ENCODE peak calls at places on chromosomes 3 and 15, in four cellular contexts. K is AG08396, A is hippocampal formation, U is AG09309. N is an unnamed sample.

GRCh38 chr15:82183121-82184031 is 79.2 kb downstream of the EFL1 start:
- DNase-seq in A (no peak), K (peak; percentile 43), U (peak; percentile 47), N (no peak)

GRCh38 chr3:57983734-57984518 is 24.3 kb upstream of the FLNB start:
- DNase-seq in A (peak; percentile 11), U (peak; percentile 68), K (peak; percentile 57), N (peak; percentile 80)

GRCh38 chr3:183515968-183516851 is 39.3 kb downstream of the KLHL6 start:
- DNase-seq in A (no peak), K (no peak), U (no peak), N (peak; percentile 56)

GRCh38 chr15:59678620-59679019 is 10.5 kb downstream of the BNIP2 start:
- DNase-seq in K (no peak), A (no peak), U (no peak), N (no peak)

GRCh38 chr3:48369685-48370329 is 2.2 kb upstream of the FBXW12 start:
- DNase-seq in K (no peak), U (no peak), A (no peak), N (no peak)

GRCh38 chr15:98398886-98399285 is 249.5 kb upstream of the IGF1R start:
- DNase-seq in U (no peak), K (no peak), A (no peak), N (no peak)

GRCh38 chr3:14118400-14119165 is 6.1 kb downstream of the CHCHD4 start:
- DNase-seq in K (no peak), U (no peak), A (no peak), N (no peak)

GRCh38 chr15:26807517-26808427 is 34.9 kb upstream of the GABRB3 start:
- DNase-seq in A (no peak), K (no peak), U (no peak), N (no peak)

GRCh38 chr3:3196148-3196861 is 16.8 kb upstream of the CRBN start:
- DNase-seq in U (no peak), K (no peak), A (no peak), N (no peak)

GRCh38 chr3:197794115-197794514 is 3.1 kb downstream of the LRCH3 start:
- DNase-seq in A (no peak), U (no peak), K (no peak), N (peak; percentile 33)

GRCh38 chr3:126077754-126078153 is 6.2 kb downstream of the SLC41A3 start:
- DNase-seq in U (no peak), A (no peak), K (no peak), N (no peak)

GRCh38 chr3:144031938-144032337 is 60.3 kb downstream of the DIPK2A start:
- DNase-seq in A (peak; percentile 89), K (no peak), U (no peak), N (peak; percentile 13)

GRCh38 chr3:58973796-58974195 is 76.0 kb downstream of the CFAP20DC start:
- DNase-seq in U (no peak), A (no peak), K (no peak), N (no peak)

GRCh38 chr15:69782809-69783208 is 314.9 kb downstream of the TLE3 start:
- DNase-seq in A (no peak), U (no peak), K (no peak), N (no peak)

GRCh38 chr3:47646362-47646761 is 67.7 kb upstream of the CSPG5 start:
- DNase-seq in A (no peak), U (peak; percentile 61), K (no peak), N (no peak)

GRCh38 chr3:72533584-72534473 is 314.4 kb downstream of the SHQ1 start:
- DNase-seq in U (no peak), K (no peak), A (no peak), N (no peak)

GRCh38 chr3:196842567-196843434 is 24.9 kb upstream of the SENP5 start:
- DNase-seq in U (no peak), K (no peak), A (no peak), N (no peak)

GRCh38 chr3:138082085-138082991 is 33.1 kb downstream of the DZIP1L start:
- DNase-seq in U (peak; percentile 62), K (peak; percentile 62), A (no peak), N (no peak)

GRCh38 chr3:39343076-39343717 is 13.7 kb downstream of the CCR8 start:
- DNase-seq in A (no peak), U (no peak), K (no peak), N (no peak)

GRCh38 chr15:51736646-51737537 is 563 bp downstream of the LYSMD2 start:
- DNase-seq in K (peak; percentile 47), U (no peak), A (peak; percentile 54), N (peak; percentile 72)

GRCh38 chr3:63832395-63832794 is 13.3 kb downstream of the C3orf49 start:
- DNase-seq in K (no peak), A (no peak), U (no peak), N (no peak)

GRCh38 chr3:128484404-128485282 is 8.4 kb downstream of the GATA2 start:
- DNase-seq in U (no peak), K (no peak), A (no peak), N (no peak)

GRCh38 chr15:72231847-72232461 is 964 bp upstream of the PKM start:
- DNase-seq in K (peak; percentile 80), U (no peak), A (no peak), N (no peak)

GRCh38 chr15:85411992-85412538 is 31.7 kb downstream of the AKAP13 start:
- DNase-seq in U (no peak), K (peak; percentile 15), A (no peak), N (no peak)

GRCh38 chr3:158727499-158728377 is 4.5 kb downstream of the RARRES1 start:
- DNase-seq in U (no peak), K (peak; percentile 75), A (peak; percentile 36), N (peak; percentile 11)

GRCh38 chr15:62492900-62493299 is 327.8 kb upstream of the C2CD4B start:
- DNase-seq in A (no peak), K (no peak), U (no peak), N (no peak)

GRCh38 chr15:101020451-101020850 is 101.3 kb downstream of the LRRK1 start:
- DNase-seq in A (no peak), U (no peak), K (no peak), N (no peak)

GRCh38 chr15:67884514-67885225 is 44.8 kb upstream of the RNU6-1 start:
- DNase-seq in U (peak; percentile 2), A (peak; percentile 67), K (peak; percentile 81), N (peak; percentile 46)

GRCh38 chr3:161016417-161017313 is 88.5 kb downstream of the B3GALNT1 start:
- DNase-seq in U (no peak), A (no peak), K (no peak), N (no peak)

GRCh38 chr3:64520334-64520733 is 167.5 kb downstream of the ADAMTS9 start:
- DNase-seq in U (no peak), K (no peak), A (no peak), N (no peak)

GRCh38 chr15:39191871-39192281 is 389.0 kb upstream of the THBS1 start:
- DNase-seq in U (peak; percentile 59), A (no peak), K (no peak), N (no peak)

GRCh38 chr3:54818942-54819341 is 108.9 kb downstream of the LRTM1 start:
- DNase-seq in K (no peak), A (no peak), U (peak; percentile 10), N (no peak)

GRCh38 chr3:48738926-48739616 is 22.1 kb upstream of the IP6K2 start:
- DNase-seq in A (no peak), U (no peak), K (no peak), N (no peak)

GRCh38 chr3:18445421-18446066 is 20.4 kb upstream of the SATB1 start:
- DNase-seq in K (no peak), A (no peak), U (no peak), N (peak; percentile 6)